ENCODE peak calls at places on chromosomes 3 and 15, in nine cellular contexts. F is breast epithelium; R is upper lobe of left lung; M is mesenchymal stem cell; G is adrenal gland; I is dorsolateral prefrontal cortex; Z is tibial artery; Q is CD8-positive, alpha-beta memory T cell; B is heart left ventricle. V is an unnamed sample.
A peak's percentile ranks its signal among the peaks of the same experiment; 100 is the strongest.

GRCh38 chr3:87691109-87691508 is 367.7 kb downstream of the CGGBP1 start:
- DNase-seq in R (no peak), M (no peak), Z (no peak), G (no peak), B (no peak), I (no peak), F (no peak), Q (no peak), V (no peak)

GRCh38 chr3:138573138-138573537 is 20.9 kb downstream of the CEP70 start:
- DNase-seq in B (no peak), Q (no peak), Z (no peak), M (no peak), F (no peak), G (no peak), R (no peak), I (no peak), V (no peak)

GRCh38 chr3:193939527-193939926 is 196.4 kb upstream of the HES1 start:
- DNase-seq in B (no peak), I (no peak), F (no peak), R (no peak), M (no peak), G (no peak), Q (no peak), Z (no peak), V (no peak)

GRCh38 chr3:130850044-130850797 is 43.7 kb upstream of the ATP2C1 start:
- DNase-seq in R (peak; percentile 38), Z (peak; percentile 26), B (peak; percentile 39), M (peak; percentile 19), Q (peak; percentile 13), I (no peak), G (peak; percentile 37), F (no peak), V (no peak)

GRCh38 chr3:113161661-113162060 is 49.7 kb upstream of the BOC start:
- DNase-seq in M (no peak), R (no peak), F (no peak), Q (no peak), G (no peak), I (no peak), B (no peak), Z (no peak), V (no peak)

GRCh38 chr3:37779289-37780152 is 82.2 kb upstream of the CTDSPL start:
- DNase-seq in M (peak; percentile 81), Q (no peak), B (peak; percentile 48), G (peak; percentile 45), R (no peak), Z (no peak), F (no peak), I (no peak), V (no peak)

GRCh38 chr15:49473031-49473430 is 50.0 kb downstream of the FGF7 start:
- DNase-seq in I (no peak), F (no peak), R (no peak), M (no peak), Q (no peak), Z (no peak), G (no peak), B (no peak), V (no peak)

GRCh38 chr3:195542261-195542660 is 864 bp downstream of the PPP1R2 start:
- DNase-seq in G (no peak), R (no peak), M (peak; percentile 38), Z (no peak), F (no peak), B (no peak), Q (no peak), I (no peak), V (no peak)

GRCh38 chr15:82894971-82895520 is 57.5 kb downstream of the HOMER2 start:
- DNase-seq in I (no peak), Z (no peak), B (no peak), Q (no peak), F (no peak), M (peak; percentile 18), R (no peak), G (no peak), V (peak; percentile 3)

GRCh38 chr3:38834717-38835116 is 18.7 kb upstream of the SCN10A start:
- DNase-seq in F (no peak), G (no peak), B (no peak), I (no peak), Z (no peak), M (peak; percentile 16), R (no peak), Q (no peak), V (no peak)

DNA sequence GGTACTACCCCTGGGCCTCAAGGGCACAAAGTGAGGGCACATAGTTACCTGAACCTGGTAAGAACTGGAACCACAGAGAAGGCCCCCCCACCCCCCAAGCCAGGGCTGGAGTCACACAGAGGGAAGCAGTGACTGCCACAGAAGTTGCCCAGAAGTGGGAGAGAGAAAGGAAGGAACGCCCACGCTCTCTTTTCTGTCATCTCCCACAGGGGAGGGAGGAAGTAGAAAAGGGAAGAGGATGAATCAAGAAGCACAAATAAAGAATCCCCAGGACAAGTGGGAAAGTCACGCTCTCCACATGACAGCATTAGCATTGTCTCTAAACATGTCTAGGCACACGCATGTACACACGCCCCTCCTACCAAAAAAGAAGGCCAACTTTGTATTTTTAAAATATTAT is 114.7 kb upstream of the FRMD4B start:
- DNase-seq in R (peak; percentile 52), F (no peak), M (no peak), B (no peak), I (no peak), G (peak; percentile 24), Z (peak; percentile 63), Q (no peak), V (peak; percentile 5)
- H3K27ac ChIP-seq in R (peak overlapping the region; percentile 70), F (peak overlapping the region; percentile 33), M (no peak overlapping the region), B (peak overlapping the region; percentile 86), I (peak overlapping the region; percentile 41), G (no peak overlapping the region), Z (no peak overlapping the region), Q (no peak overlapping the region), V (peak overlapping the region; percentile 28)

DNA sequence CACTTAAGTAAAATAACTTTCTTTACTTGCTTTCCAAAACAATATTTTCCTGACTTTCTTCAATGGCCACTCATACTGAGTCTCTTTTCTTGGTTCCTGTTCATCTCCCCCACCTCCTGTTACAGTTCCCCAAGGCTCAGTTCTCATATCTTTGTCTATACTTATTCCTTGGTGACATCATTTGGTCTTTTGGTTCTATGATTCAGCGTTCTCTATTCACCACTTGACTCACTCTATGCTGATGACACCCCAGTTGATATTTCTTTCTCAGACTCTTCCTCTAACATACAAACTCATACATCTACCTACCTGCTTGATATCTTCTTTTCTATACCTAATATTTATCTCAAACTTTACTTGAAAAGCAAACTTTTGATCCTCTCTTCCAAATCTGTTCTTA is 85.0 kb upstream of the P3H2 start:
- DNase-seq in M (peak; percentile 74), I (no peak), Z (no peak), B (no peak), Q (no peak), F (no peak), R (no peak), G (no peak), V (no peak)
- H3K27ac ChIP-seq in M (no peak overlapping the region), I (no peak overlapping the region), Z (no peak overlapping the region), B (no peak overlapping the region), Q (no peak overlapping the region), F (no peak overlapping the region), R (no peak overlapping the region), G (no peak overlapping the region), V (no peak overlapping the region)

GRCh38 chr15:98894312-98894711 is 113.3 kb downstream of the PGPEP1L start:
- DNase-seq in I (no peak), M (no peak), G (no peak), R (no peak), B (no peak), Z (no peak), Q (no peak), F (no peak), V (no peak)

GRCh38 chr15:98899266-98900021 is 108.1 kb downstream of the PGPEP1L start:
- DNase-seq in I (no peak), R (peak; percentile 51), M (peak; percentile 87), Q (no peak), G (no peak), B (no peak), Z (no peak), F (no peak), V (no peak)

GRCh38 chr15:98896002-98896721 is 111.4 kb downstream of the PGPEP1L start:
- DNase-seq in B (no peak), F (no peak), G (no peak), M (peak; percentile 90), Z (no peak), R (no peak), I (no peak), Q (no peak), V (no peak)

GRCh38 chr15:98898122-98898521 is 109.5 kb downstream of the PGPEP1L start:
- DNase-seq in R (no peak), F (no peak), Q (no peak), Z (no peak), M (peak; percentile 33), I (no peak), G (no peak), B (no peak), V (no peak)

GRCh38 chr15:98896802-98897732 is 110.5 kb downstream of the PGPEP1L start:
- DNase-seq in B (no peak), Q (no peak), M (peak; percentile 100), F (no peak), R (no peak), G (peak; percentile 74), I (no peak), Z (no peak), V (no peak)
- H3K27ac ChIP-seq in B (peak overlapping the region; percentile 73), Q (no peak overlapping the region), M (peak overlapping the region; percentile 97), F (peak overlapping the region; percentile 54), R (no peak overlapping the region), G (peak overlapping the region; percentile 67), I (no peak overlapping the region), Z (peak overlapping the region; percentile 22), V (no peak overlapping the region)

GRCh38 chr3:143121240-143122088 is 1.9 kb downstream of the CHST2 start:
- DNase-seq in G (peak; percentile 20), Z (no peak), Q (peak; percentile 56), R (peak; percentile 44), M (peak; percentile 72), I (peak; percentile 47), F (no peak), B (peak; percentile 52), V (no peak)

GRCh38 chr3:143122089-143122430 is 2.5 kb downstream of the CHST2 start:
- DNase-seq in F (no peak), I (no peak), R (no peak), Q (no peak), Z (no peak), G (no peak), B (no peak), M (no peak), V (no peak)

GRCh38 chr3:143119974-143120715 is 574 bp downstream of the CHST2 start:
- DNase-seq in M (no peak), Q (peak; percentile 13), G (no peak), F (no peak), Z (no peak), B (peak; percentile 29), R (no peak), I (no peak), V (no peak)

GRCh38 chr3:143119009-143119914 is at the start of gene CHST2:
- DNase-seq in G (peak; percentile 43), F (no peak), B (peak; percentile 80), Z (peak; percentile 44), Q (peak; percentile 60), R (peak; percentile 73), I (peak; percentile 64), M (peak; percentile 85), V (peak; percentile 72)

DNA sequence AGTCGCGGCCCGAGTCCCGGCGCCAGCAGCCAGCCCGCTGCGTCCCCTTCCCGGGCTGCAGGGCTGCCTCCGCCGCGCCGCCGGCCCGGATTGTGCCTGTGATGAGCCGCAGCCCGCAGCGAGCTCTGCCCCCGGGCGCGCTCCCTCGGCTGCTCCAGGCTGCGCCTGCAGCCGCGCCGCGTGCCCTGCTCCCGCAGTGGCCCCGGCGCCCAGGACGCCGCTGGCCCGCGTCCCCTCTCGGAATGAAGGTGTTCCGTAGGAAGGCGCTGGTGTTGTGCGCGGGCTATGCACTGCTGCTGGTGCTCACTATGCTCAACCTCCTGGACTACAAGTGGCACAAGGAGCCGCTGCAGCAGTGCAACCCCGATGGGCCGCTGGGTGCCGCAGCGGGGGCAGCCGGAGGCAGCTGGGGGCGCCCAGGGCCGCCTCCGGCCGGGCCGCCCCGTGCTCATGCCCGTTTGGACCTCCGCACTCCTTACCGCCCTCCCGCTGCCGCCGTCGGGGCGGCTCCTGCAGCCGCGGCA is 1.2 kb downstream of the CHST2 start:
- DNase-seq in I (no peak), Q (peak; percentile 35), G (no peak), R (peak; percentile 21), B (no peak), Z (no peak), M (peak; percentile 61), F (no peak), V (no peak)
- H3K27ac ChIP-seq in I (peak overlapping the region; percentile 79), Q (peak overlapping the region; percentile 12), G (no peak overlapping the region), R (peak overlapping the region; percentile 71), B (no peak overlapping the region), Z (no peak overlapping the region), M (no peak overlapping the region), F (no peak overlapping the region), V (no peak overlapping the region)